ENCODE peak calls at places on chromosomes 6 and 20, in seven cellular contexts. X is uterus, O is HCT116, G is sigmoid colon, K is endodermal cell, I is RWPE1, S is endothelial cell. U is an unnamed sample.
A peak's percentile ranks its signal among the peaks of the same experiment; 100 is the strongest.

GRCh38 chr6:28218312-28219248 is 6.5 kb upstream of the ZSCAN9 start:
- DNase-seq in O (no peak), I (no peak), K (peak; percentile 81), G (peak; percentile 87), S (peak; percentile 27), X (peak; percentile 51), U (peak; percentile 74)

GRCh38 chr6:34132486-34133185 is 13.3 kb downstream of the GRM4 start:
- DNase-seq in G (no peak), I (peak; percentile 59), O (no peak), X (no peak), S (peak; percentile 79), K (peak; percentile 95), U (peak; percentile 77)

GRCh38 chr6:30684386-30685156 is 1.9 kb downstream of the PPP1R18 start:
- DNase-seq in X (no peak), I (peak; percentile 45), K (no peak), S (peak; percentile 48), O (no peak), G (peak; percentile 85), U (no peak)

GRCh38 chr6:89597988-89598387 is 40.6 kb downstream of the LYRM2 start:
- DNase-seq in I (peak; percentile 91), X (no peak), S (no peak), K (peak; percentile 60), O (no peak), G (no peak), U (peak; percentile 49)

GRCh38 chr20:49230575-49231211 is 11.5 kb downstream of the DDX27 start:
- DNase-seq in G (peak; percentile 69), O (no peak), X (no peak), S (no peak), I (no peak), K (no peak), U (no peak)

GRCh38 chr6:17450825-17451224 is 57.4 kb downstream of the CAP2 start:
- DNase-seq in K (peak; percentile 8), X (no peak), S (no peak), I (no peak), G (no peak), O (no peak), U (no peak)

GRCh38 chr6:34391711-34392496 is 565 bp downstream of the NUDT3 start:
- DNase-seq in K (peak; percentile 88), O (no peak), I (peak; percentile 50), S (peak; percentile 67), G (peak; percentile 81), X (peak; percentile 40), U (peak; percentile 79)

GRCh38 chr6:14883921-14884320 is 361.9 kb upstream of the JARID2 start:
- DNase-seq in G (no peak), I (no peak), K (peak; percentile 64), O (no peak), X (no peak), S (no peak), U (no peak)

GRCh38 chr20:8639112-8639778 is 429.6 kb upstream of the PLCB4 start:
- DNase-seq in S (no peak), X (no peak), K (peak; percentile 58), O (no peak), G (no peak), I (no peak), U (no peak)

GRCh38 chr6:150004101-150004782 is 21.1 kb downstream of the RAET1L start:
- DNase-seq in G (no peak), O (no peak), X (no peak), I (no peak), K (no peak), S (no peak), U (no peak)

GRCh38 chr6:163554663-163555062 is 140.1 kb downstream of the QKI start:
- DNase-seq in S (peak; percentile 67), G (no peak), K (peak; percentile 89), O (no peak), X (no peak), I (peak; percentile 19), U (peak; percentile 59)

GRCh38 chr6:34459899-34460593 is 5.8 kb upstream of the PACSIN1 start:
- DNase-seq in I (peak; percentile 46), X (no peak), O (peak; percentile 70), K (peak; percentile 86), G (no peak), S (peak; percentile 53), U (peak; percentile 78)

DNA sequence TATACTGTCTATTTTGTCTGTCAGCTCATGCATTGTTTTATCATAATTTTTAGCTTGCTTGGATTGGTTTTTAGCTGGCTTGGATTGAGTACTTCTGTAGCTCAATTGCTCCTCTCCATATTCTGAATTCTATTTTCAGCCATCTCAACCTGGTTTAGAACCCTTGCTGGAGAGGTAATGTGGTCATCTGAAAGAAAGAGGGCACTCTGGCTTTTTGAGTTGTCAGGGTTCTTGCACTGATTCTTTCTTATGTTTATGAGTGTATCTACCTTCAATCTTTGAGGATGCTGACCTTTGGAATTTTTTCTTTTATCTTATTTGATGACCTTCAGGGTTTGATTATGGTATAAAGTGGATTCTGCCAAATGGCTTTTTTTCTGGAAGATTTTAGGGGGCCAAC is 632.7 kb upstream of the ID4 start:
- DNase-seq in O (no peak), G (no peak), X (no peak), I (no peak), S (no peak), K (no peak), U (no peak)
- TF ChIP-seq CTCF in O (no peak), G (no peak), X (no peak), I (no peak), S (no peak), K (peak; percentile 52), U (no peak)

GRCh38 chr20:43389839-43390626 is 67.7 kb upstream of the SRSF6 start:
- DNase-seq in I (no peak), S (peak; percentile 11), G (no peak), X (no peak), O (no peak), K (peak; percentile 87), U (peak; percentile 25)
- TF ChIP-seq CTCF in I (peak; percentile 44), S (peak; percentile 43), G (no peak), X (no peak), O (peak; percentile 70), K (peak; percentile 97), U (peak; percentile 78)

DNA sequence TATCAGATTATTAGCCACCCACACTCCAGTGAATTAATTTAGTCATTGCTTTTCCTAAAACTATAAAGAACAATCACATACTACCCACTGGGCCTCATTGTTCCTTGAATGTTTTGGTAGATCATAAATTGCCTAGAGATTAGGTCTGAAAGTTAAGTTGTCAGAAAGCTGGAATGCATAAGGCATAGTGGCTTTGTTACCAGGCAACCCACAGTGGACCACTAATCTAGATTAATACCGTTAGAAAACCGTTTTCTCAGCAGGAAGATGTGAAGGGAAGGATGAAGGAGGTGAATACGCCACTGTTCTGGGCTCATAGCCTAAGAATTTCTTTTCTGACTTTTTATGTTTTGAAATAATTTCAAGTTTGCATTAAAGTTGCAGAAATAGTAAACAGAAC is 75.6 kb downstream of the SAMD3 start:
- DNase-seq in S (no peak), I (no peak), X (no peak), K (no peak), G (no peak), O (no peak), U (no peak)
- TF ChIP-seq CTCF in S (no peak), I (no peak), X (no peak), K (no peak), G (no peak), O (no peak), U (no peak)

GRCh38 chr6:166307981-166308768 is at the start of gene PRR18:
- DNase-seq in I (no peak), O (no peak), K (peak; percentile 77), S (peak; percentile 48), X (no peak), G (no peak), U (peak; percentile 33)
- TF ChIP-seq CTCF in I (no peak), O (no peak), K (no peak), S (no peak), X (no peak), G (no peak), U (no peak)

GRCh38 chr20:61874421-61875068 is 191.1 kb downstream of the TAF4 start:
- DNase-seq in I (peak; percentile 68), O (peak; percentile 32), X (no peak), S (peak; percentile 39), K (peak; percentile 91), G (no peak), U (peak; percentile 54)
- TF ChIP-seq CTCF in I (peak; percentile 46), O (peak; percentile 60), X (no peak), S (no peak), K (peak; percentile 67), G (no peak), U (no peak)

DNA sequence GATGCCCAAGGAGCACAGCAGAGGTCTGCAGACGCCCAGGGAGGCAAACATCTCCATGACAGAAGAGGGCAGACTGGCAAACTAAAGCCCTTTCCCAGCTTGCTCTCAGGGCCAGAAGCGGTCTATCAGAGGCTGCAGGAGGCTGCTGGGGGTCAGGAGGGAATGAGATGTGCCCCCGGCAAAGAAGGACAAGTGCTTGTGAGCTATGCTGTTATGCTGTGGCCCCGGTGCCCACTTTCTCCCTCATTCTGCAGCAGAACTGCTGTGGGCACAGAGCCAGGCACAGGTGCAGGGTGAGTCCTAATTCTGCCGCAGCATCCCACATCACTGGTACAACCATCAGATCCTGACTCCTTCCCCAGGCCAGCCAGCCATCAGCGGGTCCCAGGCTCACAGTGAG is 46.4 kb downstream of the LRFN2 start:
- DNase-seq in X (no peak), K (no peak), S (no peak), G (no peak), O (no peak), I (no peak), U (no peak)
- TF ChIP-seq CTCF in X (no peak), K (no peak), S (no peak), G (no peak), O (no peak), I (no peak), U (no peak)

GRCh38 chr6:43478008-43478372 is 620 bp downstream of the TJAP1 start:
- DNase-seq in X (no peak), O (no peak), G (no peak), K (no peak), I (no peak), S (no peak), U (no peak)
- TF ChIP-seq CTCF in X (no peak), O (no peak), G (no peak), K (no peak), I (no peak), S (no peak), U (no peak)

GRCh38 chr20:1533059-1533458 is 24.4 kb downstream of the SIRPD start:
- DNase-seq in S (no peak), G (no peak), X (no peak), I (no peak), K (peak; percentile 52), O (no peak), U (no peak)
- TF ChIP-seq CTCF in S (no peak), G (no peak), X (no peak), I (no peak), K (peak; percentile 56), O (no peak), U (no peak)

U was measured in Calu3.